ENCODE peak calls at places on chromosomes 4 and X, in ten cellular contexts. C is prostate gland, T is bronchial epithelial cell, Y is cardiac fibroblast, H is aorta, P is foreskin fibroblast, R is A549, K is cardiac muscle cell, S is astrocyte of the spinal cord, G is small intestine. Q is an unnamed sample.

GRCh38 chrX:71604141-71604540 is 14.2 kb downstream of the CXCR3 start:
- DNase-seq in C (no peak), R (no peak), G (no peak), P (no peak), Y (peak), T (no peak), K (peak), S (peak), H (no peak), Q (no peak)

GRCh38 chr4:78222575-78223186 is 165.6 kb downstream of the FRAS1 start:
- DNase-seq in G (no peak), T (peak), K (no peak), S (no peak), R (no peak), C (no peak), Y (no peak), H (no peak), P (no peak), Q (no peak)

GRCh38 chrX:11424903-11425674 is 131.9 kb downstream of the AMELX start:
- DNase-seq in K (no peak), S (no peak), Y (no peak), T (no peak), C (no peak), P (no peak), H (no peak), R (no peak), G (no peak), Q (no peak)

GRCh38 chr4:111040904-111041303 is 418.0 kb upstream of the PITX2 start:
- DNase-seq in P (no peak), Y (no peak), T (peak), S (no peak), G (no peak), H (no peak), C (no peak), R (no peak), K (no peak), Q (no peak)

GRCh38 chr4:143771269-143771668 is 70.8 kb upstream of the FREM3 start:
- DNase-seq in S (no peak), R (no peak), C (no peak), G (no peak), K (no peak), P (no peak), Y (no peak), T (no peak), H (no peak), Q (no peak)

GRCh38 chr4:81137446-81137845 is 77.6 kb downstream of the PRKG2 start:
- DNase-seq in G (no peak), T (no peak), H (no peak), P (peak), Y (peak), K (peak), C (no peak), S (no peak), R (no peak), Q (no peak)

GRCh38 chr4:152050098-152050497 is 289.3 kb upstream of the GATB start:
- DNase-seq in K (no peak), R (no peak), S (no peak), Y (no peak), T (no peak), P (no peak), C (no peak), G (no peak), H (no peak), Q (no peak)

GRCh38 chr4:130851932-130852331 is 1756.0 kb downstream of the C4orf33 start:
- DNase-seq in T (no peak), G (no peak), K (no peak), S (no peak), R (no peak), C (no peak), H (no peak), P (no peak), Y (no peak), Q (no peak)

GRCh38 chr4:175806741-175807140 is 5.3 kb downstream of the GPM6A start:
- DNase-seq in K (no peak), P (no peak), S (no peak), H (no peak), G (no peak), Y (no peak), C (no peak), R (no peak), T (no peak), Q (no peak)

GRCh38 chr4:2339458-2340271 is 77.8 kb upstream of the MXD4 start:
- DNase-seq in C (no peak), R (no peak), K (no peak), T (no peak), S (no peak), H (peak), G (no peak), Y (no peak), P (no peak), Q (no peak)

GRCh38 chr4:5791654-5792053 is 80.7 kb downstream of the EVC start:
- DNase-seq in K (no peak), H (no peak), G (no peak), R (no peak), T (no peak), S (no peak), Y (no peak), C (no peak), P (no peak), Q (no peak)

GRCh38 chrX:148958896-148959295 is 458.5 kb downstream of the AFF2 start:
- DNase-seq in T (no peak), R (no peak), S (no peak), K (no peak), C (no peak), P (no peak), G (no peak), Y (peak), H (no peak), Q (no peak)

GRCh38 chrX:13092455-13092941 is 48.1 kb upstream of the FAM9C start:
- DNase-seq in K (no peak), G (peak), H (peak), P (no peak), C (no peak), Y (no peak), S (no peak), T (no peak), R (no peak), Q (no peak)

GRCh38 chrX:791479-792034 is 161.0 kb downstream of the SHOX start:
- DNase-seq in G (no peak), C (no peak), R (no peak), Y (no peak), S (no peak), K (no peak), P (no peak), T (no peak), H (no peak), Q (no peak)

GRCh38 chr4:33080262-33080661 is 2360.1 kb downstream of the PCDH7 start:
- DNase-seq in K (peak), S (no peak), Y (peak), T (no peak), C (no peak), P (no peak), G (no peak), H (no peak), R (no peak), Q (no peak)

GRCh38 chr4:20015825-20016224 is 235.9 kb upstream of the SLIT2 start:
- DNase-seq in K (no peak), R (no peak), T (peak), P (no peak), G (no peak), H (no peak), C (no peak), Y (no peak), S (peak), Q (no peak)

GRCh38 chrX:97057349-97057909 is 173.7 kb downstream of the RPA4 start:
- DNase-seq in T (no peak), Y (no peak), R (no peak), H (no peak), K (no peak), S (no peak), P (no peak), G (no peak), C (peak), Q (no peak)

GRCh38 chrX:71543316-71543715 is 10.4 kb downstream of the OGT start:
- DNase-seq in Y (peak), P (peak), T (peak), G (peak), C (no peak), K (peak), R (peak), H (no peak), S (peak), Q (no peak)

GRCh38 chr4:121462660-121463261 is 81.9 kb upstream of the QRFPR start:
- DNase-seq in S (peak), C (peak), Y (peak), R (peak), G (peak), P (peak), H (no peak), T (peak), K (peak), Q (no peak)

GRCh38 chrX:9829308-9830267 is 43.4 kb downstream of the SHROOM2 start:
- DNase-seq in P (peak), Y (peak), R (peak), K (peak), S (peak), H (no peak), G (no peak), C (no peak), T (peak), Q (no peak)

GRCh38 chrX:102966701-102967100 is 29.6 kb downstream of the RAB40AL start:
- DNase-seq in H (no peak), Y (peak), C (no peak), G (no peak), K (no peak), T (no peak), R (no peak), S (no peak), P (no peak), Q (no peak)

GRCh38 chr4:27685947-27686346 is 825.3 kb downstream of the STIM2 start:
- DNase-seq in S (no peak), P (no peak), C (no peak), H (no peak), R (no peak), G (no peak), Y (no peak), K (no peak), T (no peak), Q (no peak)

GRCh38 chr4:80073362-80074008 is 456 bp upstream of the ANTXR2 start:
- DNase-seq in G (no peak), P (no peak), T (no peak), S (no peak), Y (no peak), H (no peak), R (no peak), C (no peak), K (no peak), Q (no peak)

GRCh38 chr4:7289619-7290018 is 97.3 kb downstream of the SORCS2 start:
- DNase-seq in C (no peak), Y (no peak), H (no peak), K (no peak), T (no peak), G (no peak), S (no peak), P (no peak), R (no peak), Q (no peak)

GRCh38 chr4:147303506-147303905 is 177.4 kb upstream of the EDNRA start:
- DNase-seq in S (no peak), K (no peak), C (no peak), H (no peak), P (no peak), R (no peak), G (no peak), Y (no peak), T (no peak), Q (no peak)

GRCh38 chr4:23861897-23862296 is 27.9 kb downstream of the PPARGC1A start:
- DNase-seq in S (no peak), G (no peak), P (no peak), H (no peak), Y (no peak), C (no peak), R (no peak), K (no peak), T (no peak), Q (no peak)

GRCh38 chr4:5238106-5238505 is 186.8 kb downstream of the STK32B start:
- DNase-seq in H (no peak), T (no peak), G (no peak), K (no peak), Y (no peak), R (no peak), S (no peak), C (no peak), P (no peak), Q (no peak)

GRCh38 chr4:3261411-3262207 is 12.7 kb downstream of the MSANTD1 start:
- DNase-seq in C (no peak), H (no peak), T (no peak), K (no peak), R (no peak), P (no peak), S (no peak), Y (no peak), G (no peak), Q (no peak)

GRCh38 chr4:113678651-113679050 is 82.9 kb downstream of the CAMK2D start:
- DNase-seq in S (no peak), T (no peak), P (peak), H (no peak), Y (peak), C (no peak), K (peak), G (no peak), R (no peak), Q (no peak)

GRCh38 chr4:172168888-172169287 is 355.7 kb downstream of the GALNTL6 start:
- DNase-seq in K (no peak), S (no peak), Y (no peak), C (no peak), P (no peak), R (no peak), G (no peak), H (no peak), T (no peak), Q (no peak)

GRCh38 chr4:118557298-118557851 is 127.8 kb upstream of the METTL14 start:
- DNase-seq in S (peak), K (peak), C (peak), P (peak), Y (peak), R (no peak), T (peak), G (no peak), H (no peak), Q (no peak)

GRCh38 chr4:3291411-3291968 is 1.3 kb upstream of the RGS12 start:
- DNase-seq in H (no peak), P (no peak), S (no peak), K (no peak), G (peak), R (no peak), T (peak), C (peak), Y (no peak), Q (no peak)

GRCh38 chr4:82865592-82865991 is 25.4 kb downstream of the SEC31A start:
- DNase-seq in G (peak), P (peak), H (no peak), R (no peak), Y (peak), T (peak), S (peak), K (peak), C (no peak), Q (no peak)

GRCh38 chr4:26830016-26830415 is 30.6 kb upstream of the STIM2 start:
- DNase-seq in C (no peak), G (no peak), K (no peak), H (no peak), P (no peak), T (no peak), Y (no peak), R (no peak), S (no peak), Q (no peak)

DNA sequence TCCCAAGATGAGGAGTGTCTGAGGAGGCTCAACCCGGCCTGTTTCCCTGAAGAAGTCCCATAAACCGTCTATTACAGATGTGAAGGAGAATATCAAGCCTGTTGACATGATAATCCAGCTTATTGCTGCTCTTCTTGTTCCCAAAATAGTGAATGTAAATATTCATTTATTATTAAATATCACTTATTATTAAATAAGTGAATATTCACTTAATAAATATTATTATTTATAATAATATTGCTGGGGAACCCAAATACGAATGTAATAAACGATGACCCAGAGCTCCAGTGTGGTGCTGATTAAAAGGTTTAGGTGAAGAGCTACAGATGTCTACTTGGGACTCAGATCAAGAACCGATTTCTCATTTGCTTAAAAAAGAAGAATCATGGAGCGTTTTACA is 23.8 kb upstream of the SORBS2 start:
- DNase-seq in Y (no peak), K (no peak), C (no peak), S (no peak), R (no peak), G (no peak), P (no peak), T (no peak), H (no peak), Q (no peak)
- H3K4me3 ChIP-seq in Y (no peak), K (no peak), C (no peak), S (no peak), R (no peak), G (no peak), P (no peak), T (no peak), H (no peak), Q (no peak)

GRCh38 chrX:135984220-135984619 is 1.0 kb upstream of the SLC9A6 start:
- DNase-seq in C (no peak), P (no peak), H (no peak), S (no peak), K (no peak), R (no peak), G (no peak), T (peak), Y (no peak), Q (no peak)
- H3K4me3 ChIP-seq in C (no peak), P (peak), H (no peak), S (no peak), K (no peak), R (no peak), G (no peak), T (no peak), Y (no peak), Q (peak)

DNA sequence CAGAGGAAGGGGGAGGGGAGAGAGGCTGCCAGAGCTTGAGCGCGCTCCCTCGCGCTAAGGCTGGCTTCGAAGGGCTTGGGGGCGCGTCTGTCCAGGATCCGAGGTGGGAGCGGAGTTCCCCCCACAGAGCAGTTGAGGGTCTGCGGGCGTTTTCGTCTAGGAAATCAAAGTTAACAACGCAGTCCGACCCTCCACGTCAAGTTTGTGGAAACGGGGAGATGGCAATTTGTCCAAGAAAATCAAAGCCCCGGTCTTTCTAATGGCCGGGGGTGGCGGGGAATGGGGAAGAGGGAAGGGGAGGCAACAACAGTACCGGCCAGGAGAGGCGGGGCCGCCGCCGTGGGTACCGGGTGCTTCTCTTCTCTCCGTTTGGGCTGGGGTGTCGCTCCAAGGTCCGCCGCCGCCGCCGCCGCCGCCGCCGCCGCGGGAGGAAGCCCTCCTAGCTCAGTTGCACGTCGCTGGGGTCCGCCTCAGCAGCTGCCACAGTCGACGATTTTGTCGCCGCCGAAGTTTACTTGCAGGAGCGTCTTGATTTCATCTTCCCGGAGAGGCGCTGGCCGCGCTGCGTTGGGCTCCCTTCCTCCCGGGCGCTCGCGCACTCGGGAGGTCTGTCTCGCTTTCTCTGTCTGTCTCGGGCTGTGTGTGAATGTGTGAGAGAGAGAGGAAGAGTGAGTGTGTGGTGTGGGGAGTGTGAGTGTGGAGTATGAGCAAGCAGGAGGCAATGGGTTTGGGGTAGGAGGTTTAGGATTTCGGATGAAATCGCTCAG is 574 bp downstream of the PCDH19 start:
- DNase-seq in P (peak), T (no peak), G (no peak), H (no peak), Y (no peak), R (no peak), K (no peak), S (no peak), C (no peak), Q (peak)
- H3K4me3 ChIP-seq in P (peak), T (peak), G (peak), H (peak), Y (peak), R (peak), K (peak), S (peak), C (peak), Q (peak)

GRCh38 chr4:153539058-153539826 is 73.1 kb downstream of the TMEM131L start:
- DNase-seq in S (peak), H (no peak), R (no peak), T (no peak), G (no peak), C (no peak), P (no peak), Y (no peak), K (no peak), Q (no peak)
- H3K4me3 ChIP-seq in S (peak), H (no peak), R (no peak), T (no peak), G (no peak), C (peak), P (peak), Y (no peak), K (no peak), Q (peak)

GRCh38 chr4:169330811-169331210 is 60.1 kb upstream of the SH3RF1 start:
- DNase-seq in H (no peak), C (no peak), S (no peak), T (no peak), G (peak), K (no peak), Y (no peak), P (no peak), R (no peak), Q (no peak)
- H3K4me3 ChIP-seq in H (no peak), C (no peak), S (no peak), T (no peak), G (no peak), K (no peak), Y (no peak), P (no peak), R (no peak), Q (no peak)

GRCh38 chrX:19121466-19121865 is 802 bp downstream of the ADGRG2 start:
- DNase-seq in S (no peak), P (no peak), T (no peak), R (no peak), G (no peak), H (no peak), K (no peak), Y (no peak), C (no peak), Q (no peak)
- H3K4me3 ChIP-seq in S (no peak), P (no peak), T (no peak), R (peak), G (no peak), H (peak), K (peak), Y (peak), C (peak), Q (no peak)

DNA sequence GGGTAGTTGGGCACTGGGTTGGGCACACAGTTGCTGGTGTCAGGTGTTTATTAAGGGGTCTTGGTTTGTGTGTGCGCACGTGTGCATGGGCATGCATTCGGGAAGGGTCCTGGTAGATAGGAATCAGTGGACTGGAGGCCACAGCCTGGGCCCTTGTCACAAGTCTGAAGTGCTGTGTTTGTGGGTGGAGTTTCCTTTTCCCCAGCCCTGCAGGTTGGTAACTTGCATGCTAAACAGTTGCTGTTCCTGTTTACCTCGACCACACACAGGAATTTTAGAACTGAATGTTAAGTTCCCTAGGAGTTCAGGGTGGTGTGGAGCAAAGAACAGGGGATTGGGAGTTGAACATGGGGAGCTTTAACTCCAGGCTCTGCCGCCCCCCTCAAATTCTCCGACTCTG is 48.8 kb downstream of the STARD8 start:
- DNase-seq in G (no peak), T (no peak), Y (no peak), S (no peak), R (no peak), C (no peak), K (no peak), P (no peak), H (no peak), Q (no peak)
- H3K4me3 ChIP-seq in G (no peak), T (no peak), Y (no peak), S (no peak), R (no peak), C (no peak), K (no peak), P (no peak), H (no peak), Q (no peak)

Q was measured in ovary.